ENCODE peak calls at places on chromosomes 6 and 20, in four cellular contexts. J, Z, A and M are unnamed samples.

GRCh38 chr20:59902470-59902869 is 31.0 kb downstream of the SYCP2 start:
- DNase-seq in J (no peak), Z (no peak), A (no peak), M (no peak)

GRCh38 chr6:133542056-133542821 is 301.1 kb downstream of the EYA4 start:
- DNase-seq in J (peak), Z (no peak), A (no peak), M (no peak)

GRCh38 chr20:38728911-38729642 is 4.8 kb downstream of the SLC32A1 start:
- DNase-seq in J (peak), Z (no peak), A (no peak), M (no peak)

GRCh38 chr20:44737116-44737515 is 8.5 kb upstream of the KCNK15 start:
- DNase-seq in J (no peak), Z (no peak), A (no peak), M (no peak)

GRCh38 chr6:11702796-11703130 is 75.8 kb downstream of the ADTRP start:
- DNase-seq in J (no peak), Z (no peak), A (no peak), M (no peak)

GRCh38 chr20:13205848-13206434 is 15.1 kb upstream of the ISM1 start:
- DNase-seq in J (no peak), Z (no peak), A (no peak), M (no peak)

GRCh38 chr6:43973351-43973750 is 153.9 kb downstream of the MRPL14 start:
- DNase-seq in J (no peak), Z (no peak), A (no peak), M (no peak)

GRCh38 chr20:2751868-2752630 is 48.4 kb downstream of the CPXM1 start:
- DNase-seq in J (peak), Z (peak), A (peak), M (peak)